ENCODE peak calls at places on chromosomes 5 and 9, in five cellular contexts. C is IMR-90, L is MM.1S, Y is kidney, U is fibroblast of lung. T is an unnamed sample. For H3K4me1, the result is how much of the 10 kb centered on the place peaks cover.

GRCh38 chr5:130549884-130550552 is 615.0 kb downstream of the HINT1 start:
- DNase-seq in C (no peak), L (no peak), Y (no peak), U (peak), T (no peak)

GRCh38 chr5:53424691-53425597 is 55.5 kb upstream of the FST start:
- DNase-seq in C (no peak), L (no peak), Y (no peak), U (peak), T (no peak)

GRCh38 chr9:71003346-71003745 is 118.1 kb downstream of the TRPM3 start:
- DNase-seq in C (no peak), L (no peak), Y (no peak), U (no peak), T (no peak)

GRCh38 chr9:97850746-97851449 is 2.1 kb upstream of the FOXE1 start:
- DNase-seq in C (no peak), L (no peak), Y (no peak), U (no peak), T (no peak)

GRCh38 chr5:55226934-55227737 is at the start of gene MCIDAS:
- DNase-seq in C (peak), L (peak), Y (peak), U (peak), T (peak)

GRCh38 chr5:180138976-180139730 is 67.6 kb upstream of the RNF130 start:
- DNase-seq in C (no peak), L (no peak), Y (peak), U (no peak), T (no peak)

GRCh38 chr5:40521925-40522324 is 157.8 kb upstream of the PTGER4 start:
- DNase-seq in C (no peak), L (no peak), Y (no peak), U (no peak), T (no peak)

GRCh38 chr9:18905883-18906649 is 126.9 kb downstream of the SAXO1 start:
- DNase-seq in C (peak), L (no peak), Y (no peak), U (peak), T (no peak)

GRCh38 chr5:138745268-138745667 is 8.0 kb upstream of the CTNNA1 start:
- DNase-seq in C (no peak), L (no peak), Y (no peak), U (no peak), T (no peak)

GRCh38 chr9:4510546-4511322 is 20.5 kb downstream of the SLC1A1 start:
- DNase-seq in C (no peak), L (no peak), Y (no peak), U (no peak), T (no peak)

GRCh38 chr5:757931-758697 is 26.4 kb downstream of the ZDHHC11B start:
- DNase-seq in C (no peak), L (no peak), Y (peak), U (no peak), T (peak)

DNA sequence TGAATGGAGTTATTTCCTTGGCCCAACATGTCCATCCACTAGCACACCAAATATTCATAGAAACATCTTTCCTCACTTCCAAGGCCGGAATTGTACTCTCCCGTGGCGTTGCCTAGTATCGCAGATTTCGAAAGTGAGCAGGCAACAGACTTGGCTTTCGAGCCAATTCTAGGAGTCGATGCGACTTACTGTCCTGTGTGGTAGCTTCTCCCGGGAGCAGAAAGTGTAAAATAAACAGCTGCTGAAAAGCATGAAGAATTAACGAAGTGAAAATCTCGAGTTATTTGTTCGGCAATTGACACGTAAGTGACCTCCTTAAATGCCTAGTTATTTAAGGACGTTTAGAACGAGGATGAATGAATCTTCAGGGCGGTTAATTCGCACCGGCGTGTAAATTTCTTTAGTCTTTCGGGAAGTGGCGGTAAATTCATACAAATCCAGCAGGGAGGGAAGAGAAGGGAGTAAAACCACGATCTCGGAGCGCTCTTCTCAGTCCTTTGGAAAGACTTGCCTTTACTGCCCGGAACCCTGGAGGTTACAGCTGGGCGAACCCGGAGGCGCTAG is 414 bp upstream of the PCSK5 start:
- DNase-seq in C (peak), L (peak), Y (no peak), U (peak), T (peak)
- H3K9ac ChIP-seq in C (peak), L (peak), Y (peak), U (peak), T (peak)

DNA sequence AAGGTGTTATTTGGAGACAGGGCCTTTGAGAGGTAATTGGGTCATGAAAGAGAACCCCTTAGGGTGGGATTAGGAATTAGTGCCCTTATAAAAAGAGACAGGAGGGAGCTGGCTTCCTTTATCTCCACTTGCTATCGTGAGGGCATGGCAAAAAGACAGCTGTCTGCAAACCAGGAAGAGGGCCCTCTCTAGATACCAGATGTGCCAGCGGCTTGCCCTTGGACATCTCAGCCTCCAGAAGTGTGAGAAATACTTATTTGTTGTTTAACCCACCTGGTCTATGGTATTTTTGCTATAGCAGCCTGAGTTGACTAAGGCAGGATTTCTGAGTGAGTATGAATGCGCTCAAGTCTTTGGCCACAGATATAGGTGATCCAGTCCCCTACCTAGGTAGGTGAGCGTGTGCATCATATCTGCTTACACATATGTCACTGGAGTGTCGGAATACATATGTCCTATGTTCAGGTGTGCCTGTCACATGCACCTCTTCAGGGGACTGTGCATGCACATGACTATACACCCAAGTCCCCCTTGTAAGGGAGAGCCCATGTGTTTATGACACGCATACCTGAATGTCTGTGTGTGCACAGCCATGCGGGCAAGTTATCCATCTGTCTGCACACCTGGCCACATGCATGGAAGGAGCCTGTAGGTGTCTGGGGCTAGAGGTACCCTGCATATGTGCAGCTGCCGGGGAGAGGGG is 817 bp upstream of the RGS14 start:
- DNase-seq in C (no peak), L (no peak), Y (peak), U (no peak), T (no peak)
- H3K4me1 ChIP-seq in C (under half), L (under half), Y (under half), U (under half), T (under half)

GRCh38 chr9:134413112-134413715 is 87.0 kb downstream of the RXRA start:
- DNase-seq in C (no peak), L (no peak), Y (no peak), U (no peak), T (no peak)

GRCh38 chr9:134410078-134410834 is 84.0 kb downstream of the RXRA start:
- DNase-seq in C (no peak), L (no peak), Y (no peak), U (no peak), T (no peak)

GRCh38 chr9:134412298-134412711 is 86.0 kb downstream of the RXRA start:
- DNase-seq in C (no peak), L (no peak), Y (no peak), U (no peak), T (no peak)

GRCh38 chr9:134410835-134411217 is 84.6 kb downstream of the RXRA start:
- DNase-seq in C (no peak), L (no peak), Y (no peak), U (no peak), T (no peak)

DNA sequence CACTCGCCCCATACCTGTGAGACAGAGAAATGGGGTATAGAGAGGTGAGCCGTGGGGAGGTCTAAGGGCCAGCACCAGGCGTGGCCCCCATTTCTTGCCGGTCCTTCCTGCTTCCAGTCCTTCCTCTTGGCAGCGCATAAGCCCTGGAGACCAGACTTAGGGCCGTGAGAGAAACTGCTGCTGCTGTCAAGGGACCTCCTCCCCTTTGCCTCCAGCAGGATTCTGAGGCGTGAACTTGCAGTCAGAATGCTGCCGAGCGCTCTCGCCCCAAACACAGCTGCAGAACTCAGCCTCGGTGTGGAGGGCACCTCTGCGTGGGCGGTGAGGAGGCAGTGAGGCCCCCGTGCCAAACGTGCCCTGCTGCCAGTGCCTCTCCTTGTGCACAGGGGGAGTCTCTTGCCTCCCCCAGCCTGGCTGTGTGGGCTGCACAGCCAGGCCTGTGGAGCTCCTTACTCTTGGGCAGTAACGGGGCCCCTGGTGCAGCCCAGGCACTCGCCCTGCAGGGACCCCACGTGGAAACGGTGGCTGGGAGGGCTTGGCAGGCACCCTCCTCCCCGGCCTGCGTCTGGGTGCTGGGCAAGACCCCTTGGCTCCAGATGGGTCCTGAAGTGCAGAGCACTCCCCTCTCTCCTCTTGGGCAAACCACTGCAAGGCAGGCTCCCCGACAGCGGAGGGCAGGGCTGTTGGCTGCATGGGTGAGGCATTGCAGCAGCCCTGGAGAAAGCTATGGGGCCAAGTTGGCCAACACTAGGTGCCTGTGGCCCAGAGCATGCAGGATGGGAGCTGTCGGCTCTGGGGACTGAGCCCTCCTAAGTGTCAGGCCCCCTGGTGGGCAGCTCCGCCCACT is 85.4 kb downstream of the RXRA start:
- DNase-seq in C (no peak), L (no peak), Y (no peak), U (no peak), T (no peak)
- H3K27ac ChIP-seq in C (no peak), L (no peak), Y (no peak), U (no peak), T (no peak)

DNA sequence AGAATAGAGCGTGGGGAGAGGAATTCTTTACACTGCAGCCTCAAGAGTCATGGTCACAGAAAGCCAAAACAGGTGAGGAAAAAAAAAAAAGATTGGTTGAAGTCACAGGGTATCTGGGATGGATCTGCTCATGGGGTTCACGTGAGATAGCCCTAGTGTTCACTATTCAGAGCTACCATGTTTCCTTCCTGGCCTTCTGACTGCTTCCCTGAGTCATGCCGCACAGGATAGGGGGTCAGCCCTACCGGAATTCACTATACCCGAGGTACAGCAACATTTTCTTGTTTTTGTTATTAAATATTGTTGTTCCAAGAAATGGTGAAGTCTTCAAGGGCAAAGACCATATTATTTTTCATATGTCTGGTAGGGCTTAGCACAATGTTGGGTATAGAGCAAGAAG is 21.5 kb upstream of the MAN2A1 start:
- DNase-seq in C (no peak), L (no peak), Y (no peak), U (no peak), T (no peak)
- H3K9ac ChIP-seq in C (no peak), L (no peak), Y (no peak), U (no peak), T (no peak)

DNA sequence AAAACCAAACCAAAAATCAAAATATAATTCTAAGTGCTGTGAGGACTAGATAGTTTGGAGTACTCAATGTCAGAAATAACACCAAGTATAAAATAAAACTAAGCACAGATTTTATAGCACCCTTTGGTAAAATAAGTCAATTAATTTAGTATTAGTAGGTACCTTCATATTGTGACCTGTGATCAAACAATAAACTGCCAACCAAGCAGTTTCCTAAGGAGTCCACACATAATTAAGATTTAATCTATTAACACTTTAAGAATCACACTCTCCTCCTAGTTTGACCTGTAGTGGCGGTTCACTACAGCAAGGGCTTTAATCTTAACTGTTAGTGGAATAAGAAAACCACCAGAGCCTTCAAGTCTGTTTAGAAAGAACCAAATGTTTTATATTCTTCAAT is 2.8 kb downstream of the HNRNPK start:
- DNase-seq in C (no peak), L (no peak), Y (no peak), U (no peak), T (no peak)
- H3K4me1 ChIP-seq in C (under half), L (under half), Y (under half), U (under half), T (half or more)

T was measured in DND-41.